ENCODE peak calls at places on chromosomes 7 and 10, in six cellular contexts. One of them, this sample, is unnamed.

GRCh38 chr10:102196893-102197292 is 29.2 kb upstream of the ELOVL3 start:
- DNase-seq in sigmoid colon: no peak
- DNase-seq in GM12891: no peak
- DNase-seq in HCT116: no peak
- DNase-seq in transverse colon: no peak
- DNase-seq in Panc1: no peak
- DNase-seq in this sample: no peak

GRCh38 chr10:18797286-18797685 is 138.1 kb downstream of the ARL5B start:
- DNase-seq in transverse colon: no peak
- DNase-seq in Panc1: no peak
- DNase-seq in sigmoid colon: no peak
- DNase-seq in GM12891: no peak
- DNase-seq in HCT116: no peak
- DNase-seq in this sample: no peak

GRCh38 chr7:55193245-55193644 is 171.9 kb upstream of the LANCL2 start:
- DNase-seq in HCT116: no peak
- DNase-seq in transverse colon: no peak
- DNase-seq in sigmoid colon: no peak
- DNase-seq in GM12891: no peak
- DNase-seq in Panc1: no peak
- DNase-seq in this sample: no peak

GRCh38 chr10:110643670-110644597 is at the start of gene RBM20:
- DNase-seq in Panc1: no peak
- DNase-seq in transverse colon: peak; percentile 9
- DNase-seq in sigmoid colon: peak; percentile 69
- DNase-seq in HCT116: no peak
- DNase-seq in GM12891: peak; percentile 33
- DNase-seq in this sample: peak; percentile 8

GRCh38 chr10:123202526-123202925 is 48.3 kb downstream of the BUB3 start:
- DNase-seq in GM12891: no peak
- DNase-seq in Panc1: no peak
- DNase-seq in HCT116: no peak
- DNase-seq in transverse colon: no peak
- DNase-seq in sigmoid colon: no peak
- DNase-seq in this sample: no peak

GRCh38 chr10:10927608-10928007 is 90.1 kb upstream of the CELF2 start:
- DNase-seq in sigmoid colon: no peak
- DNase-seq in transverse colon: no peak
- DNase-seq in HCT116: no peak
- DNase-seq in GM12891: no peak
- DNase-seq in Panc1: no peak
- DNase-seq in this sample: no peak

GRCh38 chr10:62815373-62816111 is 624 bp downstream of the EGR2 start:
- DNase-seq in Panc1: no peak
- DNase-seq in HCT116: no peak
- DNase-seq in transverse colon: no peak
- DNase-seq in GM12891: no peak
- DNase-seq in sigmoid colon: no peak
- DNase-seq in this sample: no peak

GRCh38 chr10:48439581-48440041 is 133.1 kb downstream of the MAPK8 start:
- DNase-seq in transverse colon: peak; percentile 52
- DNase-seq in HCT116: no peak
- DNase-seq in Panc1: no peak
- DNase-seq in GM12891: no peak
- DNase-seq in sigmoid colon: no peak
- DNase-seq in this sample: peak; percentile 21

GRCh38 chr7:134782121-134782623 is 2.7 kb downstream of the CALD1 start:
- DNase-seq in Panc1: no peak
- DNase-seq in GM12891: no peak
- DNase-seq in HCT116: no peak
- DNase-seq in sigmoid colon: no peak
- DNase-seq in transverse colon: no peak
- DNase-seq in this sample: no peak

GRCh38 chr10:103278862-103279298 is 1.9 kb downstream of the INA start:
- DNase-seq in GM12891: peak; percentile 25
- DNase-seq in sigmoid colon: no peak
- DNase-seq in Panc1: no peak
- DNase-seq in HCT116: no peak
- DNase-seq in transverse colon: peak; percentile 36
- DNase-seq in this sample: peak; percentile 18

GRCh38 chr10:86673827-86674581 is 5.7 kb downstream of the LDB3 start:
- DNase-seq in GM12891: no peak
- DNase-seq in transverse colon: no peak
- DNase-seq in HCT116: no peak
- DNase-seq in sigmoid colon: no peak
- DNase-seq in Panc1: no peak
- DNase-seq in this sample: no peak

GRCh38 chr7:121960678-121961461 is 87.9 kb downstream of the PTPRZ1 start:
- DNase-seq in sigmoid colon: no peak
- DNase-seq in HCT116: peak; percentile 57
- DNase-seq in transverse colon: no peak
- DNase-seq in GM12891: no peak
- DNase-seq in Panc1: peak; percentile 43
- DNase-seq in this sample: no peak

GRCh38 chr10:28113202-28113601 is 114.3 kb upstream of the ODAD2 start:
- DNase-seq in HCT116: no peak
- DNase-seq in GM12891: no peak
- DNase-seq in transverse colon: no peak
- DNase-seq in sigmoid colon: no peak
- DNase-seq in Panc1: no peak
- DNase-seq in this sample: no peak

GRCh38 chr7:68038621-68039314 is 1042.1 kb downstream of the TYW1 start:
- DNase-seq in HCT116: no peak
- DNase-seq in sigmoid colon: no peak
- DNase-seq in transverse colon: no peak
- DNase-seq in GM12891: no peak
- DNase-seq in Panc1: peak; percentile 74
- DNase-seq in this sample: no peak

GRCh38 chr10:124389613-124390361 is 28.9 kb downstream of the OAT start:
- DNase-seq in transverse colon: no peak
- DNase-seq in Panc1: no peak
- DNase-seq in HCT116: no peak
- DNase-seq in GM12891: no peak
- DNase-seq in sigmoid colon: peak; percentile 53
- DNase-seq in this sample: no peak

GRCh38 chr7:77982926-77983550 is 184.5 kb downstream of the PHTF2 start:
- DNase-seq in Panc1: no peak
- DNase-seq in transverse colon: no peak
- DNase-seq in HCT116: no peak
- DNase-seq in GM12891: no peak
- DNase-seq in sigmoid colon: no peak
- DNase-seq in this sample: no peak

GRCh38 chr7:117118579-117119180 is 165.4 kb downstream of the ST7 start:
- DNase-seq in transverse colon: no peak
- DNase-seq in sigmoid colon: no peak
- DNase-seq in GM12891: no peak
- DNase-seq in HCT116: no peak
- DNase-seq in Panc1: no peak
- DNase-seq in this sample: no peak

GRCh38 chr7:120725376-120726039 is 132.4 kb downstream of the TSPAN12 start:
- DNase-seq in sigmoid colon: no peak
- DNase-seq in GM12891: no peak
- DNase-seq in transverse colon: no peak
- DNase-seq in Panc1: no peak
- DNase-seq in HCT116: peak; percentile 43
- DNase-seq in this sample: no peak

GRCh38 chr7:4739528-4739992 is 35.9 kb upstream of the AP5Z1 start:
- DNase-seq in Panc1: no peak
- DNase-seq in sigmoid colon: no peak
- DNase-seq in HCT116: no peak
- DNase-seq in GM12891: no peak
- DNase-seq in transverse colon: no peak
- DNase-seq in this sample: no peak

GRCh38 chr10:111360260-111360925 is 283.6 kb downstream of the ADRA2A start:
- DNase-seq in transverse colon: peak; percentile 30
- DNase-seq in GM12891: no peak
- DNase-seq in Panc1: peak; percentile 17
- DNase-seq in sigmoid colon: no peak
- DNase-seq in HCT116: peak; percentile 64
- DNase-seq in this sample: peak; percentile 25

GRCh38 chr10:35797187-35797586 is 155.1 kb upstream of the FZD8 start:
- DNase-seq in sigmoid colon: no peak
- DNase-seq in GM12891: no peak
- DNase-seq in transverse colon: no peak
- DNase-seq in HCT116: no peak
- DNase-seq in Panc1: no peak
- DNase-seq in this sample: no peak

GRCh38 chr10:61985715-61986114 is 84.2 kb downstream of the ARID5B start:
- DNase-seq in HCT116: no peak
- DNase-seq in sigmoid colon: no peak
- DNase-seq in transverse colon: no peak
- DNase-seq in GM12891: no peak
- DNase-seq in Panc1: no peak
- DNase-seq in this sample: no peak

GRCh38 chr7:22469371-22470143 is 30.4 kb downstream of the STEAP1B start:
- DNase-seq in transverse colon: no peak
- DNase-seq in GM12891: no peak
- DNase-seq in sigmoid colon: no peak
- DNase-seq in HCT116: no peak
- DNase-seq in Panc1: no peak
- DNase-seq in this sample: no peak

GRCh38 chr10:11093733-11094132 is 76.1 kb downstream of the CELF2 start:
- DNase-seq in GM12891: no peak
- DNase-seq in Panc1: no peak
- DNase-seq in transverse colon: no peak
- DNase-seq in sigmoid colon: no peak
- DNase-seq in HCT116: no peak
- DNase-seq in this sample: no peak

GRCh38 chr10:118712930-118713634 is 41.7 kb downstream of the CACUL1 start:
- DNase-seq in Panc1: no peak
- DNase-seq in HCT116: no peak
- DNase-seq in transverse colon: no peak
- DNase-seq in GM12891: no peak
- DNase-seq in sigmoid colon: no peak
- DNase-seq in this sample: no peak

GRCh38 chr7:99109108-99110051 is 34.5 kb downstream of the SMURF1 start:
- DNase-seq in GM12891: no peak
- DNase-seq in sigmoid colon: no peak
- DNase-seq in Panc1: no peak
- DNase-seq in HCT116: no peak
- DNase-seq in transverse colon: no peak
- DNase-seq in this sample: peak; percentile 52

GRCh38 chr7:120164-120555 is 72.2 kb upstream of the FAM20C start:
- DNase-seq in HCT116: no peak
- DNase-seq in Panc1: no peak
- DNase-seq in transverse colon: no peak
- DNase-seq in sigmoid colon: no peak
- DNase-seq in GM12891: no peak
- DNase-seq in this sample: no peak

GRCh38 chr7:29684787-29685650 is 121.3 kb upstream of the WIPF3 start:
- DNase-seq in HCT116: peak; percentile 23
- DNase-seq in sigmoid colon: peak; percentile 88
- DNase-seq in transverse colon: peak; percentile 76
- DNase-seq in GM12891: peak; percentile 20
- DNase-seq in Panc1: no peak
- DNase-seq in this sample: peak; percentile 67

GRCh38 chr10:48330269-48330668 is 23.8 kb downstream of the MAPK8 start:
- DNase-seq in HCT116: no peak
- DNase-seq in sigmoid colon: no peak
- DNase-seq in transverse colon: no peak
- DNase-seq in GM12891: no peak
- DNase-seq in Panc1: no peak
- DNase-seq in this sample: no peak

GRCh38 chr7:50367098-50367497 is 62.6 kb downstream of the IKZF1 start:
- DNase-seq in transverse colon: no peak
- DNase-seq in Panc1: no peak
- DNase-seq in sigmoid colon: no peak
- DNase-seq in HCT116: no peak
- DNase-seq in GM12891: no peak
- DNase-seq in this sample: no peak

GRCh38 chr10:34356463-34356862 is 458.6 kb downstream of the PARD3 start:
- DNase-seq in Panc1: no peak
- DNase-seq in GM12891: no peak
- DNase-seq in sigmoid colon: no peak
- DNase-seq in transverse colon: no peak
- DNase-seq in HCT116: no peak
- DNase-seq in this sample: no peak

GRCh38 chr10:7808686-7809267 is 9.5 kb upstream of the TAF3 start:
- DNase-seq in transverse colon: no peak
- DNase-seq in sigmoid colon: no peak
- DNase-seq in GM12891: no peak
- DNase-seq in Panc1: no peak
- DNase-seq in HCT116: no peak
- DNase-seq in this sample: no peak
- TF ChIP-seq POLR2AphosphoS5 in transverse colon: no peak
- TF ChIP-seq POLR2AphosphoS5 in sigmoid colon: no peak
- TF ChIP-seq POLR2AphosphoS5 in GM12891: no peak
- TF ChIP-seq POLR2AphosphoS5 in Panc1: no peak
- TF ChIP-seq POLR2AphosphoS5 in HCT116: no peak
- TF ChIP-seq POLR2AphosphoS5 in this sample: no peak

GRCh38 chr7:27921081-27921836 is 181.3 kb downstream of the TAX1BP1 start:
- DNase-seq in transverse colon: peak; percentile 22
- DNase-seq in GM12891: peak; percentile 20
- DNase-seq in HCT116: peak; percentile 71
- DNase-seq in sigmoid colon: no peak
- DNase-seq in Panc1: peak; percentile 61
- DNase-seq in this sample: peak; percentile 11
- TF ChIP-seq POLR2AphosphoS5 in transverse colon: no peak
- TF ChIP-seq POLR2AphosphoS5 in GM12891: no peak
- TF ChIP-seq POLR2AphosphoS5 in HCT116: no peak
- TF ChIP-seq POLR2AphosphoS5 in sigmoid colon: no peak
- TF ChIP-seq POLR2AphosphoS5 in Panc1: no peak
- TF ChIP-seq POLR2AphosphoS5 in this sample: no peak

GRCh38 chr10:96501985-96502384 is 11.7 kb downstream of the TLL2 start:
- DNase-seq in Panc1: no peak
- DNase-seq in HCT116: peak; percentile 79
- DNase-seq in sigmoid colon: no peak
- DNase-seq in transverse colon: no peak
- DNase-seq in GM12891: no peak
- DNase-seq in this sample: no peak
- TF ChIP-seq POLR2AphosphoS5 in Panc1: no peak
- TF ChIP-seq POLR2AphosphoS5 in HCT116: no peak
- TF ChIP-seq POLR2AphosphoS5 in sigmoid colon: no peak
- TF ChIP-seq POLR2AphosphoS5 in transverse colon: no peak
- TF ChIP-seq POLR2AphosphoS5 in GM12891: no peak
- TF ChIP-seq POLR2AphosphoS5 in this sample: no peak

GRCh38 chr7:107388604-107389003 is 81.3 kb upstream of the GPR22 start:
- DNase-seq in transverse colon: no peak
- DNase-seq in HCT116: no peak
- DNase-seq in sigmoid colon: no peak
- DNase-seq in GM12891: no peak
- DNase-seq in Panc1: no peak
- DNase-seq in this sample: no peak

GRCh38 chr7:107384025-107384424 is 85.8 kb upstream of the GPR22 start:
- DNase-seq in Panc1: no peak
- DNase-seq in HCT116: no peak
- DNase-seq in sigmoid colon: no peak
- DNase-seq in transverse colon: no peak
- DNase-seq in GM12891: no peak
- DNase-seq in this sample: no peak

GRCh38 chr7:107387573-107388219 is 82.2 kb upstream of the GPR22 start:
- DNase-seq in sigmoid colon: no peak
- DNase-seq in HCT116: no peak
- DNase-seq in Panc1: no peak
- DNase-seq in GM12891: no peak
- DNase-seq in transverse colon: no peak
- DNase-seq in this sample: no peak

GRCh38 chr7:107386543-107386900 is 83.3 kb upstream of the GPR22 start:
- DNase-seq in Panc1: no peak
- DNase-seq in HCT116: no peak
- DNase-seq in GM12891: no peak
- DNase-seq in transverse colon: no peak
- DNase-seq in sigmoid colon: no peak
- DNase-seq in this sample: no peak

GRCh38 chr7:107387077-107387476 is 82.8 kb upstream of the GPR22 start:
- DNase-seq in Panc1: no peak
- DNase-seq in HCT116: no peak
- DNase-seq in GM12891: no peak
- DNase-seq in sigmoid colon: no peak
- DNase-seq in transverse colon: no peak
- DNase-seq in this sample: no peak
- TF ChIP-seq POLR2AphosphoS5 in Panc1: no peak
- TF ChIP-seq POLR2AphosphoS5 in HCT116: no peak
- TF ChIP-seq POLR2AphosphoS5 in GM12891: no peak
- TF ChIP-seq POLR2AphosphoS5 in sigmoid colon: no peak
- TF ChIP-seq POLR2AphosphoS5 in transverse colon: no peak
- TF ChIP-seq POLR2AphosphoS5 in this sample: no peak